ENCODE peak calls at places on chromosomes 3 and 15, in four cellular contexts. A is tibial artery, Y is heart right ventricle, Q is fibroblast of lung. C is an unnamed sample.

GRCh38 chr15:64883097-64883581 is 28.6 kb upstream of the ANKDD1A start:
- DNase-seq in A (no peak), Y (no peak), Q (no peak), C (no peak)

GRCh38 chr3:161415506-161416231 is 44.4 kb upstream of the SPTSSB start:
- DNase-seq in A (peak; percentile 28), Y (peak; percentile 52), Q (peak; percentile 90), C (no peak)

GRCh38 chr3:194397757-194398312 is 1.2 kb downstream of the GP5 start:
- DNase-seq in A (no peak), Y (no peak), Q (peak; percentile 55), C (no peak)

GRCh38 chr3:96915465-96915864 is 101.1 kb downstream of the EPHA6 start:
- DNase-seq in A (no peak), Y (no peak), Q (no peak), C (no peak)

GRCh38 chr3:42387802-42388651 is 22.4 kb downstream of the LYZL4 start:
- DNase-seq in A (no peak), Y (no peak), Q (no peak), C (no peak)

GRCh38 chr15:73915085-73915484 is 11.2 kb upstream of the LOXL1 start:
- DNase-seq in A (no peak), Y (no peak), Q (no peak), C (no peak)

GRCh38 chr3:40267940-40268707 is 41.4 kb upstream of the EIF1B start:
- DNase-seq in A (no peak), Y (no peak), Q (peak; percentile 3), C (no peak)

GRCh38 chr3:190384241-190384863 is 3.6 kb upstream of the CLDN16 start:
- DNase-seq in A (no peak), Y (peak; percentile 23), Q (peak; percentile 61), C (no peak)

GRCh38 chr3:116000315-116000714 is 377.0 kb downstream of the GAP43 start:
- DNase-seq in A (no peak), Y (no peak), Q (peak; percentile 97), C (no peak)

GRCh38 chr3:33717616-33717865 is 513 bp downstream of the CLASP2 start:
- DNase-seq in A (no peak), Y (peak; percentile 49), Q (no peak), C (no peak)

GRCh38 chr3:184647405-184647936 is 64.4 kb downstream of the MAGEF1 start:
- DNase-seq in A (no peak), Y (no peak), Q (no peak), C (no peak)

GRCh38 chr15:80694624-80695098 is 449 bp upstream of the ABHD17C start:
- DNase-seq in A (no peak), Y (peak; percentile 9), Q (peak; percentile 48), C (no peak)

GRCh38 chr3:88462241-88462640 is 312.5 kb downstream of the C3orf38 start:
- DNase-seq in A (no peak), Y (no peak), Q (peak; percentile 62), C (no peak)

GRCh38 chr3:25854214-25854613 is 64.3 kb downstream of the OXSM start:
- DNase-seq in A (no peak), Y (no peak), Q (peak; percentile 60), C (no peak)

GRCh38 chr3:8660781-8661180 is 16.2 kb upstream of the SSUH2 start:
- DNase-seq in A (no peak), Y (no peak), Q (peak; percentile 14), C (no peak)

GRCh38 chr15:68277131-68277604 is 377 bp upstream of the FEM1B start:
- DNase-seq in A (peak; percentile 54), Y (peak; percentile 64), Q (peak; percentile 65), C (no peak)

DNA sequence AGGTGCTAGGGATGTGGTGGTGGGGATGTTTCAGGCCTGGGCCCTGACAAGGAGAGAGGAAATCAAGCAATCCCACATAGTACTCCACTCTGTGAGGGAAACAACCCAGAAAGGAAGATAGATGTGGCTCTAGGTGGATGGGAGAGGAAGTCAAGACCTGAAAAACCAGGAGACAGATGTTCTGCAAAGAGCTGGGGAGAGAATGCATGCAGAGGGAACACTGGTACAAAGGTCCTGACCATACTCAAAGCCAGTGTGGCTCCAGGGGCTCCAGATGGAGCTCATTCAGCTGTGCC is 15.7 kb upstream of the VILL start:
- DNase-seq in A (no peak), Y (no peak), Q (no peak), C (no peak)
- TF ChIP-seq CTCF in A (no peak), Y (no peak), Q (no peak), C (no peak)

DNA sequence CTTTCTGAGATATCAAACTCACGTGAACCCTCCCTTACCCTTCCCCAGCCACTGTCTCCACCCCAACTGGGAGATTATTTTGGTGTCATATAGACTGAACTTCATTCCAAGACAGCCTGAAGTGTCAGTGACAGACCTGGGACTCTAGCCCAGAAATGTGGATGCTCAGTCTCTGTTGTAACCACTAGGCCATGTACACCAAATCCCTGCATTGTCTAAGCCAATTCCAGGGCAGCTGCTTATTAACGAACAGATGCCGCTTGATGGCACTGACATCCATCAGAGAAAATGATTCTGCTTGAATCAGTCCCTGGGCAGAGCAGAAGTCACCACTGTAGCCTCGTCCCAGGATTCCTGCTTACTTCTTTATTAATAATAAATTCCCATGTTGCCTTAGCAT is 305.5 kb downstream of the GRM7 start:
- DNase-seq in A (no peak), Y (peak; percentile 43), Q (no peak), C (no peak)
- H3K9me3 ChIP-seq in A (no peaks in the 10 kb centered on the region), Y (no peaks in the 10 kb centered on the region), Q (no peaks in the 10 kb centered on the region), C (no peaks in the 10 kb centered on the region)

DNA sequence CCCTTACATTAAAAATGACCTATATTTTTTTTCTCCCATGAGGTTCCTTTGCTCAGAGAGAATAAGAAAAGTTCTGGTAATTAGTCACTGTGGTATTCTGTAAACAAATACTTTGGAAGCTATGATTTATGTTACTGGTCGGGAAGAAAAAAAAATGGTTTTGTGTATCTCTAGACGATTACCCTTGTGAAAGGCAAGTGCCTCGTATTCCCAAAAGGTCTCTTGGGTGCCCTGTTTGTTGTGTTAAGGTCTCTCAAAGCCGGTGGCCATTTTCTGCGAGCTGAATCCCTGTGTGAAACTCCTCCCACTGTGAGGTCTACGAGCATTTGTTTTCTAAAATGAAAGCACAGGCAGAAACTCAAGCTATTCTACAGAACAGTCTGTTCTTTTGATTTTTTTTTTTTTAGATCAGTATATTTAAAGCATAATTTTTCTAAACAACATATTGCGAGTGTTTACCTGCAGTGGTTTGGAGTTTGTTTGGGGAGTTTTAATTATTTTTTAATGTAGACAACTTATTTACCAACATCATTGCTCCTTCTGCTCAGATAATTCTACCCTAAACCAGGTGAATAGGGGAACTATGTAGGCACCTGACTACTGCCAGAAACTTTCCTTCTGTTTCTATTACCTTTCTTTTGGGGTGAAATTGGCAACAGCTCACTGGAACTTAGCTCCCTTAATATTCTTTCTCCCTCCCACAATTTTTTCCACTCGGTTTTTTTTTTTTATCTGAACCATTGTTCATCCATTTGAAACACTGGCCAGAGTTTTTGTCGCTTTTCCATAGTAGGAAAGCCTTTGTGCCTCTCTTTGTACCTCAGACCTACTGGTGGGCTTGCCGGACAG is 44.0 kb downstream of the ZBTB38 start:
- DNase-seq in A (peak; percentile 80), Y (peak; percentile 75), Q (peak; percentile 84), C (no peak)
- H3K4me1 ChIP-seq in A (no peaks in the 10 kb centered on the region), Y (peaks cover 95% of the 10 kb centered on the region), Q (peaks cover 61% of the 10 kb centered on the region), C (peaks cover 67% of the 10 kb centered on the region)

GRCh38 chr3:126679318-126679751 is 24.4 kb upstream of the TXNRD3 start:
- DNase-seq in A (peak; percentile 82), Y (peak; percentile 74), Q (peak; percentile 52), C (peak; percentile 90)
- TF ChIP-seq CTCF in A (peak; percentile 90), Y (peak; percentile 91), Q (peak; percentile 83), C (peak; percentile 95)

GRCh38 chr3:44761347-44762169 is at the start of the genes KIAA1143 and KIF15:
- DNase-seq in A (peak; percentile 92), Y (peak; percentile 95), Q (peak; percentile 91), C (peak; percentile 98)

GRCh38 chr3:44762170-44762677 is 630 bp downstream of the KIF15 start:
- DNase-seq in A (no peak), Y (no peak), Q (no peak), C (no peak)

GRCh38 chr3:44764248-44764647 is 2.7 kb downstream of the KIF15 start:
- DNase-seq in A (no peak), Y (no peak), Q (no peak), C (no peak)

DNA sequence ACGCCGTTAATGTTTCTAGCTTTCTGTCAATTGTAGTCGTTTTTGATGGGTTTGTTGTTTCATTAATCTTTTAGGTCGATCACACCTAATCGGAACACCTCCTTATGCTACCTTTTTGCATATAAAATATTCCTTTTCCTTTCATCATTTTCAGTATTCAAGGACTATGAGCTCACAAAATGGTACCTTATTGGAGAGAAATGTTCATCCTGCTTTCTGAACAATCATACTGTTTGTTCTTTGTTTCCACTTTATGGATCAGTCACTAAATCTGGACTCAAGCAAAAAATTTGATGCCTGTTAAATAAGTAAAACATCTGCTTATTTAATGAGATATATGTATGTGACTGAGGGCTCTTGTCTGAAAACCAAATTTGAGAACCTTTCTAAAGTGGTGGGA is 1.1 kb downstream of the KIF15 start:
- DNase-seq in A (no peak), Y (no peak), Q (no peak), C (no peak)
- H3K9me3 ChIP-seq in A (no peaks in the 10 kb centered on the region), Y (no peaks in the 10 kb centered on the region), Q (no peaks in the 10 kb centered on the region), C (no peaks in the 10 kb centered on the region)

GRCh38 chr15:67103869-67104268 is 38.5 kb downstream of the SMAD3 start:
- DNase-seq in A (no peak), Y (no peak), Q (no peak), C (no peak)
- H3K4me1 ChIP-seq in A (peaks cover 10% of the 10 kb centered on the region), Y (peaks cover 73% of the 10 kb centered on the region), Q (peaks cover 70% of the 10 kb centered on the region), C (peaks cover 91% of the 10 kb centered on the region)

DNA sequence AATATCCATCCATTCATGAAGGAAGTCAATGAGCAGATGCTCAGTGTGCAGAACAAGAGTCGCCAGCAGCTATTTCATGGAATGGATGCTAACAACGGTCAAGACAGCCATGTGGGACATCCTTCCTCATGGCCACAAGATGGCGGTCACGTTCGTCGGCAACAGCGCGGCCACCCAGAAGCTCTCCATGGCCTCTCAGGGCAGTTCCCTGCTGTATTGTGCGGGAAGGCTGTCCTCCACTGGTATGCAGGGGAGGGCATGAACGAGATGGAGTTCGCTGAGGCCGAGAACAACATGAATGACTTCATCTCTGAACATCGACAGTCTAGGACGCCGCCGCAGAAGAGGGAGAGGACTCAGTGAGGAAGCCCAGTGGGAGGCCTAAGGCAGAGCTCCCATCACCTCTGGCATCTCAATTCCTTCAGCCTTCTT is 208.3 kb downstream of the TJP1 start:
- DNase-seq in A (no peak), Y (no peak), Q (no peak), C (no peak)
- TF ChIP-seq CTCF in A (no peak), Y (no peak), Q (no peak), C (no peak)